ENCODE peak calls at places on chromosomes 16 and 17, in five cellular contexts. B is IMR-90, E is HL-60, T is choroid plexus epithelial cell, P is bronchial epithelial cell. F is an unnamed sample.

GRCh38 chr16:3938843-3939624 is 58.5 kb upstream of the CREBBP start:
- DNase-seq in P (no peak), E (peak), T (peak), B (peak), F (no peak)

GRCh38 chr16:5604770-5605169 is 507.2 kb upstream of the EEF2KMT start:
- DNase-seq in E (no peak), P (no peak), B (no peak), T (no peak), F (no peak)

GRCh38 chr17:10993126-10993525 is 155.2 kb upstream of the PIRT start:
- DNase-seq in B (no peak), T (no peak), E (no peak), P (no peak), F (no peak)

GRCh38 chr16:61798741-61799140 is 237.5 kb downstream of the CDH8 start:
- DNase-seq in B (no peak), P (no peak), E (no peak), T (peak), F (no peak)

GRCh38 chr16:11401161-11402050 is 56.1 kb downstream of the RMI2 start:
- DNase-seq in E (no peak), P (no peak), B (no peak), T (no peak), F (no peak)

GRCh38 chr17:74282587-74283370 is 8.7 kb downstream of the DNAI2 start:
- DNase-seq in B (no peak), E (peak), T (no peak), P (peak), F (no peak)

GRCh38 chr16:29843942-29844341 is 19.1 kb downstream of the CDIPT start:
- DNase-seq in E (no peak), T (no peak), P (no peak), B (no peak), F (no peak)

GRCh38 chr17:74330446-74330845 is 4.4 kb downstream of the KIF19 start:
- DNase-seq in E (no peak), T (no peak), B (no peak), P (no peak), F (no peak)

GRCh38 chr17:1557355-1558095 is 5.1 kb downstream of the PITPNA start:
- DNase-seq in E (no peak), T (peak), B (peak), P (no peak), F (no peak)

GRCh38 chr17:76805319-76805718 is 62.9 kb upstream of the MGAT5B start:
- DNase-seq in E (no peak), P (no peak), T (peak), B (peak), F (no peak)

GRCh38 chr17:41048441-41048840 is 1.3 kb upstream of the KRTAP2-1 start:
- DNase-seq in B (peak), P (peak), E (no peak), T (peak), F (no peak)

GRCh38 chr17:33277436-33278100 is 15.5 kb downstream of the ASIC2 start:
- DNase-seq in B (no peak), P (no peak), E (no peak), T (no peak), F (no peak)

GRCh38 chr16:48330133-48330846 is 54.9 kb downstream of the SIAH1 start:
- DNase-seq in E (no peak), B (peak), T (no peak), P (peak), F (no peak)

GRCh38 chr16:2515180-2515803 is 1.5 kb downstream of the ATP6V0C start:
- DNase-seq in P (no peak), E (peak), B (no peak), T (no peak), F (no peak)

GRCh38 chr16:85699224-85699558 is 10.4 kb upstream of the GINS2 start:
- DNase-seq in E (no peak), T (no peak), P (no peak), B (no peak), F (no peak)

GRCh38 chr17:81349397-81350319 is 45.6 kb upstream of the BAHCC1 start:
- DNase-seq in P (peak), T (no peak), B (no peak), E (no peak), F (no peak)

GRCh38 chr17:33444731-33445130 is 151.6 kb upstream of the ASIC2 start:
- DNase-seq in B (no peak), E (no peak), P (no peak), T (no peak), F (no peak)

GRCh38 chr16:86664518-86665318 is 86.4 kb downstream of the FOXL1 start:
- DNase-seq in B (peak), T (peak), P (peak), E (no peak), F (peak)

GRCh38 chr16:58402796-58403195 is 10.5 kb downstream of the GINS3 start:
- DNase-seq in T (no peak), E (no peak), B (peak), P (no peak), F (no peak)

GRCh38 chr17:13118311-13118710 is 100.5 kb upstream of the ELAC2 start:
- DNase-seq in B (no peak), E (no peak), P (no peak), T (no peak), F (no peak)

GRCh38 chr16:58299757-58300349 is 5.0 kb upstream of the PRSS54 start:
- DNase-seq in T (peak), P (peak), B (peak), E (peak), F (no peak)

GRCh38 chr16:86285938-86286921 is 224.1 kb upstream of the FOXF1 start:
- DNase-seq in E (no peak), B (peak), T (no peak), P (no peak), F (no peak)

GRCh38 chr17:76716834-76717205 is 6.1 kb upstream of the MXRA7 start:
- DNase-seq in E (no peak), B (peak), P (no peak), T (peak), F (no peak)

GRCh38 chr17:348692-349425 is 3.7 kb downstream of the RPH3AL start:
- DNase-seq in B (no peak), T (peak), E (no peak), P (peak), F (no peak)

GRCh38 chr17:34300652-34301390 is 15.3 kb downstream of the CCL11 start:
- DNase-seq in B (peak), E (no peak), P (peak), T (peak), F (no peak)

GRCh38 chr17:47278561-47278960 is 24.9 kb downstream of the ITGB3 start:
- DNase-seq in E (no peak), T (no peak), B (no peak), P (no peak), F (no peak)

GRCh38 chr17:22463110-22463850 is 771.0 kb downstream of the KCNJ18 start:
- DNase-seq in E (no peak), T (no peak), P (no peak), B (no peak), F (no peak)

GRCh38 chr16:50841081-50841886 is 99.4 kb downstream of the CYLD start:
- DNase-seq in P (no peak), B (no peak), T (peak), E (peak), F (no peak)

GRCh38 chr17:66963521-66964082 is 905 bp upstream of the CACNG4 start:
- DNase-seq in E (no peak), T (no peak), B (no peak), P (no peak), F (no peak)

GRCh38 chr17:65278050-65278819 is 141.1 kb downstream of the RGS9 start:
- DNase-seq in E (no peak), P (peak), T (peak), B (peak), F (no peak)

GRCh38 chr17:15398736-15399331 is 57.4 kb upstream of the TEKT3 start:
- DNase-seq in B (peak), T (no peak), E (no peak), P (peak), F (no peak)

GRCh38 chr16:68289621-68290329 is 21.0 kb downstream of the SLC7A6OS start:
- DNase-seq in T (peak), P (no peak), B (no peak), E (peak), F (peak)

GRCh38 chr17:79907217-79907715 is 68.0 kb upstream of the CBX4 start:
- DNase-seq in T (no peak), E (no peak), B (no peak), P (no peak), F (no peak)

GRCh38 chr17:79909121-79909520 is 69.9 kb upstream of the CBX4 start:
- DNase-seq in T (no peak), E (no peak), B (no peak), P (no peak), F (no peak)

GRCh38 chr17:79904865-79905264 is 65.6 kb upstream of the CBX4 start:
- DNase-seq in P (no peak), E (no peak), B (no peak), T (no peak), F (no peak)

GRCh38 chr17:79907855-79908254 is 68.6 kb upstream of the CBX4 start:
- DNase-seq in P (peak), B (peak), E (no peak), T (peak), F (no peak)

GRCh38 chr17:79905832-79906231 is 66.6 kb upstream of the CBX4 start:
- DNase-seq in P (peak), E (no peak), T (peak), B (no peak), F (no peak)
- TF ChIP-seq CTCF in P (peak), E (no peak), T (peak), B (no peak), F (no peak)

GRCh38 chr17:49549691-49550678 is 25.7 kb upstream of the NXPH3 start:
- DNase-seq in E (no peak), B (no peak), T (no peak), P (no peak), F (no peak)

GRCh38 chr17:49553676-49554335 is 21.9 kb upstream of the NXPH3 start:
- DNase-seq in B (no peak), T (no peak), E (peak), P (no peak), F (no peak)

GRCh38 chr17:49551221-49552069 is 24.2 kb upstream of the NXPH3 start:
- DNase-seq in B (no peak), E (no peak), T (no peak), P (no peak), F (no peak)

GRCh38 chr17:49554694-49555494 is 20.8 kb upstream of the NXPH3 start:
- DNase-seq in P (no peak), E (no peak), B (no peak), T (no peak), F (no peak)

DNA sequence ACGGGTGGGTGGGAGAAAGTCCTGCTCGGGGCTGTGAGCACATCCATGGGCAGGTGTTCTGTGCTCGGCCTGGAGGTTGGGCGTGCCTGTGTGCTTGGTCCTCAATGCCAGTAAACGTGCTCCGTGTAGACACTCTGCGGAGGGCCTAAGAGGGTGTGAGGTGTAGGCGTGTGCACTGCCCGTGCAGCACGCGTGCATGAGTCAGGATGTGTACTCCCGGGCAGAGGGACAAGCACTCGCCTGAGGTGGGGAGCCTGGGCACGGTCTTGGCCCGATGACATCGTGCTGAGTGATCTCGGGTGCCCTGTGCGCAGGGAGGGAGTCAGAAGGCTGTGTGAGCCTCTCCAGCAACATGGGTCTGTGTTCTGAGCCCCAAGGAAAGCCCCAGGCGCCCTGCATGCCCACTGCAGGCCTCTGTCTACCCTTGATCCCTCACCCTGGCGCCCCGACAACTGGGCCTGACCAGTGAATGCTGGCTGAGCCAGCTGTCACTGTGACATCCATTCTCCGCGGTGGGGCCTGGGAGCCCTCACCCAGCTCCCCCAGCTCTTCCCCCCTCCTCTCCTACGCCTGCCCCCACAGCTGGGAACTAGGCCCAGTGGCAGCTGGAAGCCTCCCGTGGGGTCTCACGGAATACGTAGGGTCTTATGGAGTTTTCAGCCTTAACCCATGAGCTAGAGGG is 23.5 kb upstream of the NXPH3 start:
- DNase-seq in E (no peak), T (no peak), B (peak), P (peak), F (no peak)
- H3K4me3 ChIP-seq in E (no peak), T (no peak), B (no peak), P (no peak), F (no peak)

GRCh38 chr16:317583-317982 is 34.6 kb downstream of the PDIA2 start:
- DNase-seq in T (no peak), E (no peak), P (no peak), B (no peak), F (no peak)

GRCh38 chr16:320206-320605 is 32.3 kb downstream of the AXIN1 start:
- DNase-seq in P (no peak), T (no peak), B (no peak), E (no peak), F (no peak)

GRCh38 chr16:321532-321931 is 31.0 kb downstream of the AXIN1 start:
- DNase-seq in B (no peak), T (no peak), P (no peak), E (no peak), F (no peak)

GRCh38 chr16:316741-317464 is 33.9 kb downstream of the PDIA2 start:
- DNase-seq in B (no peak), P (no peak), E (no peak), T (no peak), F (no peak)

DNA sequence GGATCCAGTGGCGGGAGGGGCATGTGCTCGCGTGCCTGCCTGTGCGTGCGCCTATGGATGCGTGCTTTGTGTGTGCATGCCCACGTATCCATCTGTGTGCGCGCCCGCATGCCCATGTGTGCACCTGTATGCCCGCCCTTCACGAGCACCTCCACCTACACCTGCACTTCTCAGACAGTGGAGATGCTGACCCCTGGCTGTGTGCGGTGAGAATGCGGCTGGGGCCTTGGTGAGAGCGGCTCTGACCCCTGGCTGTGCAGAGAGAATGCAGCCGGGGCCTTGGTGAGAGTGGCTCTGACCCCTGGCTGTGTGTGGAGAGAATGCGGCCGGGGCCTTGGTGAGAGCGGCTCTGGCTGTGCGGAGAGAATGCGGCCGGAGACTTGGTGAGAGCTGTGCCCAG is 33.9 kb downstream of the AXIN1 start:
- DNase-seq in P (no peak), B (no peak), E (no peak), T (no peak), F (no peak)
- TF ChIP-seq CTCF in P (peak), B (no peak), E (no peak), T (peak), F (peak)

DNA sequence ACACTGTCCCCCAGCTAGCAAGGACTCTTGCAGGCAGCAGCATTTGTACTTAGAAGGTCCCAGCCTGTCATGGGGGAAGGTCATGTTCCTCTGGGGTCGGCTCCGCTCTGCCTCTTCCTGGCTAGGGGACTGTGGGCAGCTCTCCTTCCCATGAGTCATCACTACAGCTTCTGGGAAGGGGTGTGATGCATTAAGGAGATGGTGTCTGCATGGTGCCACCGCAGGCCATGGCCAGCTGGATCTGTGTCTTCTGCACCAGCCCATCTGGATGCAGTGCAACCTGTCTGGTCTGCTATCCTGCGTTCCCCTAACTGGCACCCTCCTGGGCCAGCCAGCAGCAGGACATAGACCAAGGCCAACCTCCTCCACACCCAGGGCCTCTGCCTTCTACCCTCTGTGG is 6.3 kb downstream of the STARD3 start:
- DNase-seq in T (no peak), B (peak), P (no peak), E (no peak), F (no peak)
- H3K4me3 ChIP-seq in T (no peak), B (no peak), P (no peak), E (no peak), F (no peak)

DNA sequence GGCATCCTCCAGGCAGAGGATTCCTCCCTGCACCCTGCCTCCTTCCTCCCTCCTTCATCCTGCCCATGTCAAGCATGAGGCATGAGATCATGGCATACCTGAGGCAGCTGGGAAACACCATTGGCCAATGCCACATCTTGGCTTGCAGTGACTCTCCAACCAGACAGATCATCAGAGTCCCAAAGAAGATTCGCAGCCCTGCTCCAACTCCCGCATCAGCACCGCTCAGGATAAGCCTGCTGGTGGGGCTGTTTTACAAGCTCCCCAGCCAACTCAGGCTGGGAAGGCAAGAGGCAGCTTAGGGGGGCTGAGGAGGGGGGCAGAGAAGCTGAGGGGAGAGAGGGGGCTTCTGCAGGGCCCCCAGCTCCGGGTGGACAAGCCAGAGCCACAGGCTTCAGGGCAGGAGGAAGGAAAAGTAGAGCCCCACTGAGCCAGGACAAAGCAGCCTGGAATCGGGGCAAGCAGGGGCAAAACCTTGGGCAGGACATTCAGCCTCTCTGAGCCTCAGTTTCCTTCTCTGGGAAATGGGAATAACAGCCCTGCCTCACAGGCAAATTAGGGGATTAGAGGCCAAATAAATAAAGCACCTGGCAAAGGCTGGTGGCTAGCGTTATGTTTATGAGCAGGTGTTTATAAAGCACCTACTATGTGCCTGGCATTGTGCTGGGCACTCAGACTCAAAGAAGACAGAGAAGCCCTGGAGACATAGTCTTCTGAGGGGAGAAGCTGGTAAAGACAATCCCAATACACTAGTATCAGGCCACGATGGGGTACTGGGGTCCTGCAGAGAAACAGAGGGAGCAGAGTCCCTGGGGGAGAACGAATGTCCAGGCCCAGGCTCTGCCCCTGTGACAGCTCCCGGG is 88.1 kb downstream of the GOSR1 start:
- DNase-seq in P (peak), B (no peak), E (no peak), T (peak), F (no peak)
- TF ChIP-seq CTCF in P (no peak), B (no peak), E (no peak), T (peak), F (no peak)

GRCh38 chr17:7717756-7718350 is 309 bp downstream of the DNAH2 start:
- DNase-seq in P (no peak), T (peak), E (peak), B (no peak), F (no peak)
- H3K4me3 ChIP-seq in P (peak), T (peak), E (peak), B (peak), F (no peak)

DNA sequence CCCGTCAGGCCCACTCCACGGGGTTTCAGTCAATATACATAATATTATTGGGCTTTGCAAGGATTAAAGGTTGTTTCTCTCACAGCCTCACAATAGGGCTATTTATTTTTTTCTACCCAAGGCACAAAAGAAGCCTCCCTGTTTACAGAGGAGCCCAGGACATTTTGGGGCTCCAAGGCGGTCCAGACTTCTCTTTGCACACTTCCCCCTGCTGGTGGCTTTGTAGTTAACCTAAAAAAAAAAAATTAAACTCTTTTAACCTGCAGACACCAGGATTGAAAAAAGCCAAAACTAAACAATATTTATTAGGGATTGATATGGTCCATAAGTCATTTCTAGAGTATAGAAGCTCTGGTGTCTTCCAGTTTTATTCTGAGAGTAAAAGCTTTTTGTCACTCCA is 169.7 kb upstream of the ZFHX3 start:
- DNase-seq in P (no peak), B (no peak), E (no peak), T (no peak), F (no peak)
- TF ChIP-seq CTCF in P (no peak), B (peak), E (no peak), T (peak), F (peak)

GRCh38 chr16:49757744-49758069 is 98.2 kb downstream of the ZNF423 start:
- DNase-seq in B (no peak), E (no peak), P (no peak), T (no peak), F (no peak)

GRCh38 chr16:49755291-49755611 is 100.7 kb downstream of the ZNF423 start:
- DNase-seq in B (peak), E (no peak), T (peak), P (peak), F (no peak)

GRCh38 chr16:49754495-49755290 is 101.2 kb downstream of the ZNF423 start:
- DNase-seq in E (peak), T (peak), P (peak), B (no peak), F (no peak)

GRCh38 chr16:49756971-49757743 is 98.8 kb downstream of the ZNF423 start:
- DNase-seq in B (no peak), P (peak), T (peak), E (no peak), F (no peak)

GRCh38 chr16:49755716-49756115 is 100.2 kb downstream of the ZNF423 start:
- DNase-seq in B (no peak), E (no peak), P (no peak), T (no peak), F (no peak)
- H3K4me3 ChIP-seq in B (no peak), E (no peak), P (no peak), T (no peak), F (no peak)